ENCODE peak calls at places on chromosome 4, in four cellular contexts. G, R, T and P are unnamed samples.

GRCh38 chr4:164440196-164440595 is 313.7 kb upstream of the SMIM31 start:
- DNase-seq in G (no peak), R (no peak), T (no peak), P (no peak)

GRCh38 chr4:67520141-67520540 is 25.2 kb downstream of the CENPC start:
- DNase-seq in G (no peak), T (no peak), R (no peak), P (no peak)

GRCh38 chr4:144591401-144591800 is 54.6 kb upstream of the HHIP start:
- DNase-seq in G (peak; percentile 68), R (no peak), T (no peak), P (no peak)

GRCh38 chr4:38950159-38950558 is 82.0 kb downstream of the TMEM156 start:
- DNase-seq in G (no peak), T (no peak), R (no peak), P (no peak)

GRCh38 chr4:181959121-181959520 is 284.1 kb upstream of the TENM3 start:
- DNase-seq in G (no peak), R (no peak), T (no peak), P (no peak)

GRCh38 chr4:173752610-173753009 is 222.6 kb upstream of the HAND2 start:
- DNase-seq in T (no peak), R (peak; percentile 92), G (peak; percentile 43), P (no peak)

GRCh38 chr4:154164931-154165839 is 326.4 kb downstream of the DCHS2 start:
- DNase-seq in G (no peak), R (no peak), T (no peak), P (peak; percentile 67)

GRCh38 chr4:161457311-161457710 is 706.5 kb downstream of the FSTL5 start:
- DNase-seq in T (no peak), G (no peak), R (no peak), P (no peak)

GRCh38 chr4:126697748-126698147 is 935.0 kb upstream of the INTU start:
- DNase-seq in G (no peak), R (no peak), T (no peak), P (no peak)

GRCh38 chr4:151437505-151437904 is 28.5 kb downstream of the FHIP1A start:
- DNase-seq in R (no peak), T (no peak), G (no peak), P (no peak)

GRCh38 chr4:83855044-83855443 is 319.1 kb downstream of the GPAT3 start:
- DNase-seq in R (no peak), G (no peak), T (peak; percentile 47), P (peak; percentile 35)

GRCh38 chr4:143441678-143442077 is 71.8 kb upstream of the SMARCA5 start:
- DNase-seq in T (no peak), R (peak; percentile 26), G (peak; percentile 23), P (no peak)

GRCh38 chr4:56908206-56909082 is 744 bp downstream of the REST start:
- DNase-seq in T (peak; percentile 46), G (peak; percentile 59), R (peak; percentile 85), P (peak; percentile 67)

GRCh38 chr4:89158884-89159503 is 47.7 kb downstream of the TIGD2 start:
- DNase-seq in T (peak; percentile 25), R (peak; percentile 41), G (no peak), P (no peak)

GRCh38 chr4:170306208-170306607 is 216.5 kb upstream of the AADAT start:
- DNase-seq in G (no peak), R (no peak), T (no peak), P (no peak)

GRCh38 chr4:2928242-2929155 is 34.7 kb downstream of the NOP14 start:
- DNase-seq in T (no peak), G (no peak), R (no peak), P (no peak)

GRCh38 chr4:122851568-122851967 is 24.9 kb downstream of the FGF2 start:
- DNase-seq in G (no peak), T (no peak), R (no peak), P (no peak)

GRCh38 chr4:122854444-122854843 is 27.8 kb downstream of the FGF2 start:
- DNase-seq in R (no peak), T (no peak), G (no peak), P (no peak)

GRCh38 chr4:122857160-122857559 is 30.5 kb downstream of the FGF2 start:
- DNase-seq in R (no peak), T (no peak), G (no peak), P (no peak)

GRCh38 chr4:122855491-122855890 is 28.9 kb downstream of the FGF2 start:
- DNase-seq in T (no peak), R (no peak), G (no peak), P (no peak)

GRCh38 chr4:122854860-122855259 is 28.2 kb downstream of the FGF2 start:
- DNase-seq in T (no peak), R (no peak), G (no peak), P (no peak)
- H3K4me3 ChIP-seq in T (peak overlapping the region; percentile 3), R (peak overlapping the region; percentile 20), G (no peak overlapping the region), P (no peak overlapping the region)

GRCh38 chr4:8112036-8112576 is 46.5 kb downstream of the ABLIM2 start:
- DNase-seq in T (no peak), G (no peak), R (peak; percentile 42), P (no peak)

GRCh38 chr4:8113611-8114343 is 44.8 kb downstream of the ABLIM2 start:
- DNase-seq in G (peak; percentile 38), R (no peak), T (no peak), P (no peak)

GRCh38 chr4:8114456-8115202 is 44.0 kb downstream of the ABLIM2 start:
- DNase-seq in R (no peak), T (no peak), G (peak; percentile 62), P (no peak)

GRCh38 chr4:8110071-8110986 is 48.3 kb downstream of the ABLIM2 start:
- DNase-seq in R (peak; percentile 92), T (no peak), G (no peak), P (no peak)

GRCh38 chr4:8112672-8113071 is 45.9 kb downstream of the ABLIM2 start:
- DNase-seq in G (peak; percentile 62), T (no peak), R (no peak), P (no peak)
- H3K27ac ChIP-seq in G (peak overlapping the region; percentile 85), T (no peak overlapping the region), R (no peak overlapping the region), P (no peak overlapping the region)

DNA sequence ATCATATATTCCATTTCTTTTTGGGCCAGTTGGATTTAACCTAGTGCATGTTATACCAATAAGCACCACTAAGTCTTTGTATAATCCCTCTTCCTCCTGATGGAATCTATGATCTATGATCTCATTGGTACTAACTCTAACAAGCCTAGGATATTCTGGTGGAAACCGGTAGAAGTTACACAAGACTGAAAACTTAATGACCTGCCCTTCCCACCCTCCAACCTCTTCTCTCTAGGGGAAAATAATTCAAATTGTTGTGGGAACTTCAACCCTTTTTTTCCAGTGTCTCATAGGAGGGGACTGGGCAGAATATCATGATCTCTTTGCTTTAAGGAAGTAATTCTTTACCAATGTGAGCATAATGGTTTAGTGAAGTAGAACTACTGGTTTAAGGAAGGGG is 289.5 kb upstream of the BOD1L1 start:
- DNase-seq in G (no peak), R (no peak), T (no peak), P (no peak)
- TF ChIP-seq CTCF in G (no peak), R (no peak), T (no peak), P (no peak)

GRCh38 chr4:1342003-1342402 is 5.0 kb upstream of the UVSSA start:
- DNase-seq in G (no peak), R (no peak), T (no peak), P (no peak)

GRCh38 chr4:1346781-1347409 is at the start of gene UVSSA:
- DNase-seq in G (peak; percentile 100), T (peak; percentile 98), R (peak; percentile 99), P (peak; percentile 100)

GRCh38 chr4:1347410-1347864 is 429 bp downstream of the UVSSA start:
- DNase-seq in G (peak; percentile 58), R (peak; percentile 77), T (peak; percentile 33), P (no peak)

GRCh38 chr4:1345905-1346780 is 865 bp upstream of the UVSSA start:
- DNase-seq in T (peak; percentile 24), R (peak; percentile 76), G (peak; percentile 52), P (no peak)

DNA sequence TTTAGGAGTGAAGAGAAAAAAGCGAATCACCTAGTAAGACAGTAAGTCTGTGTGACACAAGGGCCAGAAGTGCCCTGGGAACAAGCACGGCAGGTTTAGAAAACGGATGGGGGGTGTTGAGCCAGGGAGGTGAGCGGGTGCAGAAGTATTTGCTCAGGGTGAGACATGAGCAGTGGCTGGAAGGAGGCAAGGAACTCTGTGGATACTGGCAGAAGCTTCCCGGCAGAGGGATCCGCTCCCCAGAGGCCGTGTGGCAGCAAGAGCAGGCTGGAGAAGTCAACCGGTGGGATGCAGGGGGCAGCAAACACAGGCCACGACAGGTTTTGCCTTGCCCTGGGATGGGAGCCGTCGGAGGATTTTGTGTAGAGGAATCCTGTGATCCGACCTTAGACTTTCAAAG is 2.3 kb upstream of the UVSSA start:
- DNase-seq in T (no peak), G (no peak), R (no peak), P (no peak)
- H3K4me3 ChIP-seq in T (no peak overlapping the region), G (no peak overlapping the region), R (no peak overlapping the region), P (no peak overlapping the region)

GRCh38 chr4:177696438-177696966 is 254.3 kb upstream of the AGA start:
- DNase-seq in T (no peak), R (peak; percentile 46), G (no peak), P (no peak)

GRCh38 chr4:177699365-177700213 is 257.4 kb upstream of the AGA start:
- DNase-seq in R (no peak), T (no peak), G (no peak), P (no peak)
- H3K27ac ChIP-seq in R (no peak overlapping the region), T (no peak overlapping the region), G (no peak overlapping the region), P (peak overlapping the region; percentile 2)